ENCODE peak calls at places on chromosomes 11 and 22, in ten cellular contexts. L, J, Q, G, E, A, I, Z, C and V are unnamed samples.

GRCh38 chr11:111066861-111067260 is 178.7 kb upstream of the POU2AF2 start:
- DNase-seq in Z (no peak), G (no peak), E (no peak), Q (peak), A (no peak), C (no peak), J (no peak), L (no peak), I (peak), V (no peak)

GRCh38 chr11:75654314-75654713 is 14.5 kb downstream of the MAP6 start:
- DNase-seq in G (no peak), A (no peak), J (no peak), E (peak), L (peak), I (peak), C (no peak), Z (no peak), Q (no peak), V (peak)

GRCh38 chr11:113159967-113160621 is 154.3 kb upstream of the TTC12 start:
- DNase-seq in Z (no peak), Q (no peak), A (no peak), J (no peak), C (no peak), I (no peak), G (no peak), E (no peak), L (no peak), V (no peak)

GRCh38 chr11:75721852-75722668 is 4.4 kb downstream of the MOGAT2 start:
- DNase-seq in A (no peak), L (no peak), G (no peak), I (no peak), Q (no peak), C (no peak), Z (no peak), E (no peak), J (no peak), V (no peak)

GRCh38 chr22:44685384-44686056 is 16.5 kb upstream of the PRR5 start:
- DNase-seq in L (no peak), I (peak), Z (no peak), Q (peak), J (peak), C (no peak), A (peak), G (no peak), E (peak), V (peak)

GRCh38 chr11:125228425-125228824 is 63.9 kb downstream of the PKNOX2 start:
- DNase-seq in J (no peak), E (no peak), A (no peak), Q (no peak), L (no peak), C (no peak), Z (no peak), G (no peak), I (no peak), V (no peak)

GRCh38 chr11:64762916-64763803 is 3.4 kb upstream of the PYGM start:
- DNase-seq in Q (peak), I (no peak), G (no peak), E (peak), L (peak), C (no peak), J (no peak), Z (no peak), A (no peak), V (no peak)

GRCh38 chr11:19910931-19911330 is 198.3 kb downstream of the NAV2 start:
- DNase-seq in Q (no peak), E (no peak), C (no peak), L (no peak), I (no peak), A (no peak), J (no peak), Z (no peak), G (no peak), V (no peak)

GRCh38 chr11:63764712-63765631 is 3.6 kb downstream of the ZFTA start:
- DNase-seq in G (no peak), Q (no peak), E (no peak), L (no peak), J (no peak), A (no peak), C (no peak), Z (no peak), I (no peak), V (no peak)

GRCh38 chr11:17974246-17974645 is 38.6 kb downstream of the SERGEF start:
- DNase-seq in I (no peak), A (no peak), G (no peak), C (no peak), J (no peak), E (no peak), Z (no peak), Q (no peak), L (no peak), V (no peak)

GRCh38 chr11:128208329-128209220 is 378.8 kb downstream of the ETS1 start:
- DNase-seq in A (peak), I (peak), Q (no peak), G (no peak), E (peak), Z (no peak), J (no peak), C (no peak), L (peak), V (peak)

GRCh38 chr11:120471131-120471530 is 40.4 kb upstream of the GRIK4 start:
- DNase-seq in A (no peak), J (no peak), L (peak), Z (no peak), Q (no peak), G (no peak), C (no peak), I (peak), E (no peak), V (no peak)

GRCh38 chr11:19844806-19845205 is 132.2 kb downstream of the NAV2 start:
- DNase-seq in L (no peak), G (no peak), I (peak), Z (no peak), J (no peak), Q (no peak), A (no peak), C (no peak), E (no peak), V (no peak)

GRCh38 chr22:19819911-19820879 is 34.5 kb downstream of the GNB1L start:
- DNase-seq in I (no peak), E (no peak), L (no peak), G (no peak), Z (no peak), C (no peak), J (no peak), Q (no peak), A (no peak), V (no peak)

GRCh38 chr11:80616070-80616800 is 1175.4 kb upstream of the TENM4 start:
- DNase-seq in A (no peak), I (no peak), L (no peak), C (no peak), J (no peak), Z (no peak), E (no peak), Q (no peak), G (no peak), V (no peak)

GRCh38 chr11:93054881-93055280 is 85.4 kb downstream of the MTNR1B start:
- DNase-seq in Q (peak), A (peak), L (peak), I (peak), C (no peak), J (no peak), G (no peak), E (peak), Z (no peak), V (peak)